ENCODE peak calls at places on chromosomes 12 and 14, in four cellular contexts. T is GM12878, Y is IMR-90, H is K562. I is an unnamed sample.

GRCh38 chr14:89429206-89430091 is 12.4 kb upstream of the FOXN3 start:
- DNase-seq in T (no peak), Y (peak), H (no peak), I (no peak)

GRCh38 chr12:29797565-29798360 is 14.0 kb upstream of the TMTC1 start:
- DNase-seq in T (no peak), Y (no peak), H (no peak), I (no peak)

GRCh38 chr14:104718871-104719270 is 5.2 kb upstream of the ADSS1 start:
- DNase-seq in T (no peak), Y (no peak), H (no peak), I (no peak)

GRCh38 chr12:100251917-100252316 is 15.0 kb downstream of the DEPDC4 start:
- DNase-seq in T (no peak), Y (no peak), H (no peak), I (no peak)

GRCh38 chr14:60878536-60878935 is 102.3 kb downstream of the TRMT5 start:
- DNase-seq in T (no peak), Y (peak), H (no peak), I (no peak)

GRCh38 chr12:95942106-95942531 is 295 bp downstream of the CCDC38 start:
- DNase-seq in T (no peak), Y (no peak), H (no peak), I (no peak)

GRCh38 chr14:55354500-55354899 is 57.1 kb downstream of the ATG14 start:
- DNase-seq in T (no peak), Y (peak), H (peak), I (peak)

GRCh38 chr14:103731916-103732867 is 16.6 kb downstream of the ZFYVE21 start:
- DNase-seq in T (no peak), Y (no peak), H (no peak), I (no peak)

GRCh38 chr14:50087350-50088116 is 28.8 kb downstream of the VCPKMT start:
- DNase-seq in T (no peak), Y (no peak), H (no peak), I (no peak)

GRCh38 chr12:120466560-120467315 is 2.8 kb downstream of the SRSF9 start:
- DNase-seq in T (no peak), Y (peak), H (no peak), I (peak)

GRCh38 chr12:120468846-120469449 is 600 bp downstream of the SRSF9 start:
- DNase-seq in T (no peak), Y (peak), H (peak), I (no peak)

GRCh38 chr12:120469450-120470149 is at the start of gene SRSF9:
- DNase-seq in T (peak), Y (peak), H (peak), I (peak)

GRCh38 chr12:120467439-120467838 is 2.1 kb downstream of the SRSF9 start:
- DNase-seq in T (no peak), Y (no peak), H (no peak), I (no peak)

DNA sequence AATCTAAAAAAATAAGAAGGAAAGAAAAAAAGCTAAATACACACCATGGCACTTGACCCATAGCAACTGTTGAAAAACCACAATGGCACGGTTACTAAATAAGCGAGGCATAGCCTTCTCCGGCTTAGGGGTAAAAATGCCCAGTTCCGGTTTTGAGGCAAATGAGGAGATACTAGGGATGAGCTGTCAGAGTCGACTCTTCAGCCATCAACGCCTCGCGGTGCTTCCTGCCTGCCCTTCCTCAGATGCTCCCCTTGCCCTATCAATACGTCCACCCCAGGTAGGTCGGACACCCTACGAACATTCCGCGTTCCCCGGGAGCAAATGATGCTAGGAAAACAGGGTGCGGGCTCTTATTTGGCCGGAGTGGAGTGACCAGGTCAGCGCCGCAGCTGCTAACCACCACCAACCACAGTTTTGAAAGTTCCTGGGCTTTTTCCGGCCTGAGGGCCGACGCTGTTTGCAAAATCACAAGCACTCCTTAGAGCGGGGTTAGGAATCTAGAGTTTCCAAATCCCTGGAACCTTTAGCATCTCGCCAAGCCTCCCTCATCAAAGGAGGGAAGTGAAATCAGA is 1.2 kb downstream of the SRSF9 start:
- DNase-seq in T (no peak), Y (peak), H (no peak), I (peak)
- TF ChIP-seq CHD1 in T (no peak), Y (peak), H (no peak), I (no peak)

GRCh38 chr14:72577521-72577920 is 316.4 kb downstream of the DPF3 start:
- DNase-seq in T (no peak), Y (no peak), H (no peak), I (no peak)
- TF ChIP-seq CHD1 in T (no peak), Y (no peak), H (no peak), I (no peak)

DNA sequence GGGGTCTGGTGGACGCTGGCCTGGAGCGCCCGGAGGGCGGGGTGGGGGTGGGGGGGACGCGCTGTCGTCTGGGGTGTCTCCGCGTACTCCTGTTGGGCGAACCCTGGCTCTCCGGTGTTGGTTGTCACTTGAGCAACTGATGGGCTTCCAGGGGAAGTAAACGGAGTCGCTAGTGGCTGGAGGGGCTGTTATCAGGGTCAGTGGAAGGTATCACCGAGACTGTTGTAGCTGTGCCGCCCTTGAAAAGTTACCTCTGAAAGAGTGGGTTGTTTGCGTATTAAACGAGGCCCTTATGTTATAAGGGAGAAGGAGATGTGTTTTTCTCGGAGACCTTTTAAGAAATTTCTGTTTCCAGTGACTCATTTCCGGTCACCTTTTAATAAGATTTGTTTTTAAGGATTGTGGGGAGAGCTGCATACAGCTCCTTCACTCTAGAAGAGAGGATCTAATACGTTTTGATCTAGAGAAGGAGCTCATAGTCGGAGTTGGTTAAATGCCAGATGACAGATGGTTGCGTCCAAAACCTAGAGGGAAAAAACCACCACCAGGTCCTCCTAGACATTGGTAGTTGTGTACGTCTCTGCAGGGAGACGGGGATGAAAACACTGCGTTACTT is 699 bp upstream of the DBX2 start:
- DNase-seq in T (no peak), Y (no peak), H (no peak), I (no peak)
- TF ChIP-seq CHD1 in T (no peak), Y (no peak), H (no peak), I (no peak)

DNA sequence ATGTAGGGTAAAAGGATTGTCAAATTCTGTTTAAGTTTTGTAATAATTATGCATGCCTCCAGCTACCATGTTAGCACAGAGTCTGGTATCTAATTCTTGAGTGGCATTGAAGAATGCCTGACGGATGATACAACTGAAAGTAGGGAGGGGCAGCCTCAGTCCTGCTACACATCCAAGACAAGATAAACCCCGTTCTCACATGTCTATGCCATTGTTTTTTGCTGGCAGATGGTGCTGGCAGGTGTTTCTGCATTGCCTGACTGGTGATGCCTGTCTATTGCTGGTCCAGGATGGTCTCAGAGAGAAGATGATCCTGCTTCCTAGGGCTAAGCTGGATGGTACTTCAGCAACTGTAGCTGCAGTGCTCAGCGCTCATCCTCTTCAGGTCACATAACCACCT is 245.8 kb upstream of the NAV3 start:
- DNase-seq in T (no peak), Y (no peak), H (no peak), I (no peak)
- TF ChIP-seq CHD1 in T (no peak), Y (no peak), H (no peak), I (no peak)

GRCh38 chr12:52250048-52250990 is 17.3 kb downstream of the KRT7 start:
- DNase-seq in T (no peak), Y (no peak), H (no peak), I (peak)
- TF ChIP-seq CHD1 in T (no peak), Y (no peak), H (no peak), I (no peak)

GRCh38 chr14:100406505-100407131 is 83.5 kb downstream of the SLC25A47 start:
- DNase-seq in T (no peak), Y (peak), H (peak), I (no peak)

GRCh38 chr14:100407376-100408102 is 84.4 kb downstream of the SLC25A47 start:
- DNase-seq in T (no peak), Y (no peak), H (no peak), I (no peak)

GRCh38 chr14:100410056-100410565 is 87.0 kb downstream of the SLC25A47 start:
- DNase-seq in T (no peak), Y (peak), H (no peak), I (peak)

GRCh38 chr14:100409016-100409385 is 85.9 kb downstream of the SLC25A47 start:
- DNase-seq in T (no peak), Y (no peak), H (peak), I (no peak)

GRCh38 chr14:100408350-100409015 is 85.3 kb downstream of the SLC25A47 start:
- DNase-seq in T (no peak), Y (peak), H (peak), I (no peak)
- TF ChIP-seq CHD1 in T (no peak), Y (no peak), H (no peak), I (no peak)

DNA sequence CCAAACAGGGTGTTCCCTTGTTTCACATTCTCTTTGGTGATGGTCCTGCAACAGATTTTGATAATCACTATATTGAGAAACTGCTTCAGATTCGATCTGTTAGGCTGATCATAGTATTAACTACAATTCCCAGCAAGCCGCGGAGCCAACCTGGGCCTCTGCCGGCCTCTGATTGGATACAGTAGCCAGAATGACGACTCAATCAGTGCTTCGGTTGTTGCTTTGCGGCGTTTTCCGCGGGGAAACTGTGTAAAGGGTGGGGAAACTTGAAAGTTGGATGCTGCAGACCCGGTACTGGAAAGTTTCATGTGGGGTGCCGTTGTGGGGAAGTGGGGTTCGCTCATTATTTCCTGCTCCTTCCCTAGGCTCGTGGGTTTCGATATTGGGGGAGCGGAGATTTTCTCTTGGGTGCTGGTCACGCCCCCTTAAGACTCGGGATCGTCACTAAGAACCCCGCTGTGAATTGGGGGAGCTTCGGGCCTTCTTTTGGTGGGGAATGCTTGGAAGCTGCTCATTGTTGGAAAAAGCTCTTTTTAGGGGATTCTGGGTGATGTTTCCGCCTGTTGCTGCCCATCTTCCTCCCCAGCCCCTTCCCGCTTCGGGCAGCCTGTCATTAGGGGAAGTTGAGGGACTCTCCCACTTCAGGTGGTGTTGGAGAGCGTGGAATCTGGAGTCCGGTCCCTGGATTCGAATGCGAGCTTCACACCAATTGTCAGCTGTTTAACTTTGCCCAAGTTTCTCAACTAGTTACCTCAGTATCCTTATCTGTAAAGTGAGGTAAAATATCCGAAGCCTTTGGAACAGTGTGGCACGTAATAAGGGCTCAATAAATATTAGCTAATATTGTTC is at the start of gene RAD51B:
- DNase-seq in T (peak), Y (peak), H (peak), I (no peak)
- TF ChIP-seq CHD1 in T (no peak), Y (no peak), H (no peak), I (no peak)

DNA sequence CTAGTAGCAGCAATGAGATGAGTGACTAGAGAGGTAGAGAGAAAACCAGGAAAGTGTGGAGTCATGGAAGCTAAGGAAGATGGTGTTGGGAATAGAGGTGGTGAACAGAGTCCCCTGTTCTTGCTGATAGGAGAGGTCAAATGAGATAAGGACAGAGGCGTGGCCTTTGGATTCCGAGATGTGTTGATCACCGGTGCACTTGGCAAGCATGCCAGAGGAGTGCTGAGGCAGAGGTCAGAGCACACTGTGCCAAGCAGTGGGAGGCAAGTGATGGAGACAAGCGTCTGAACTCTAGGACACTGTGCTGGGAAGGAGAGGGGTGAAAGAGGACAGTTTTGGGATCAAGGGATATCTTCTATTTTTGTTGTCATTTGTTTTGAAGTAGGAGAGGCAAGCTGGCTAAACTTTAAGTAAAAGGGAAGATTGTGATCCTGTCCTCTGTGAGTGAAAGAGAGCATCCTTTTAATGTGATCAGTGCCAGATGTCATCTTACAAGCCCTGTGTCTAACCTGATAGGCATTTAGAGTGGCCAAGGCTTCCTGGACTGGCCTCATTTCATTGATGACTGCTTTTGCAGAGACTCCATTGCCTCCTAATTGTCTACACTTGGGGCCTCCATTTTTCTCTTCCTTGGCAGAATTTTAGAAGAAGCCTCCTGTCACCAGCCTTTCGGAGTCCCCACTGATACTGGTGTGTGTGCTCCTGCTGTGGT is 336.4 kb downstream of the CACNA1C start:
- DNase-seq in T (no peak), Y (peak), H (no peak), I (no peak)
- TF ChIP-seq CHD1 in T (no peak), Y (no peak), H (no peak), I (no peak)

GRCh38 chr14:20454645-20455354 is at the start of the genes APEX1 and OSGEP:
- DNase-seq in T (peak), Y (peak), H (peak), I (peak)

GRCh38 chr14:20456971-20457370 is 1.9 kb downstream of the APEX1 start:
- DNase-seq in T (no peak), Y (no peak), H (no peak), I (no peak)

GRCh38 chr14:20454359-20454644 is 310 bp downstream of the OSGEP start:
- DNase-seq in T (no peak), Y (peak), H (no peak), I (no peak)

GRCh38 chr14:20458031-20458789 is 3.0 kb downstream of the PIP4P1 start:
- DNase-seq in T (no peak), Y (no peak), H (no peak), I (no peak)

GRCh38 chr14:20455355-20456300 is 602 bp downstream of the APEX1 start:
- DNase-seq in T (no peak), Y (peak), H (peak), I (no peak)
- TF ChIP-seq CHD1 in T (no peak), Y (no peak), H (no peak), I (no peak)

GRCh38 chr14:34873591-34874385 is 1.4 kb downstream of the BAZ1A start:
- DNase-seq in T (peak), Y (no peak), H (peak), I (peak)

GRCh38 chr14:34874386-34875030 is 652 bp downstream of the BAZ1A start:
- DNase-seq in T (no peak), Y (peak), H (no peak), I (no peak)

GRCh38 chr14:34872822-34873590 is 2.2 kb downstream of the BAZ1A start:
- DNase-seq in T (no peak), Y (peak), H (no peak), I (no peak)

GRCh38 chr14:34875031-34875922 is at the start of gene BAZ1A:
- DNase-seq in T (peak), Y (peak), H (peak), I (no peak)
- TF ChIP-seq CHD1 in T (no peak), Y (no peak), H (peak), I (no peak)